ENCODE peak calls at places on chromosomes 3 and 15, in seven cellular contexts. X is naive thymus-derived CD8-positive, alpha-beta T cell; W is putamen; Y is SK-MEL-5; M is activated T-helper 9 cell treated with anti-CD3 and anti-CD28 coated beads, Interleukin-2, amount 50 U/mL, for 16 hours; F is fibroblast of mammary gland; J is HFFc6. U is an unnamed sample.

GRCh38 chr15:89335289-89336041 is 841 bp upstream of the POLG start:
- DNase-seq in X (no peak), W (no peak), Y (no peak), M (no peak), F (no peak), J (no peak), U (no peak)

GRCh38 chr3:14814473-14814872 is 4.3 kb upstream of the FGD5 start:
- DNase-seq in X (no peak), W (no peak), Y (no peak), M (no peak), F (no peak), J (no peak), U (no peak)

GRCh38 chr3:69806735-69807438 is 67.6 kb downstream of the MITF start:
- DNase-seq in X (no peak), W (no peak), Y (no peak), M (no peak), F (peak; percentile 69), J (peak; percentile 92), U (peak; percentile 35)

GRCh38 chr3:45660567-45660901 is 28.7 kb upstream of the SACM1L start:
- DNase-seq in X (no peak), W (no peak), Y (no peak), M (no peak), F (no peak), J (no peak), U (no peak)

GRCh38 chr3:31885235-31885634 is 95.8 kb downstream of the OSBPL10 start:
- DNase-seq in X (no peak), W (no peak), Y (no peak), M (no peak), F (no peak), J (no peak), U (no peak)

GRCh38 chr3:168678730-168679129 is 583.0 kb upstream of the GOLIM4 start:
- DNase-seq in X (no peak), W (no peak), Y (no peak), M (no peak), F (peak; percentile 2), J (no peak), U (no peak)

GRCh38 chr15:76057332-76058000 is 2.3 kb upstream of the TMEM266 start:
- DNase-seq in X (peak; percentile 52), W (peak; percentile 16), Y (peak; percentile 62), M (no peak), F (peak; percentile 50), J (peak; percentile 2), U (peak; percentile 34)

GRCh38 chr15:29398907-29399306 is 129.3 kb upstream of the NSMCE3 start:
- DNase-seq in X (no peak), W (no peak), Y (no peak), M (no peak), F (no peak), J (no peak), U (no peak)

GRCh38 chr3:46312996-46313395 is 40.9 kb upstream of the CCR2 start:
- DNase-seq in X (no peak), W (peak; percentile 42), Y (no peak), M (no peak), F (peak; percentile 45), J (no peak), U (peak; percentile 38)

GRCh38 chr15:68818671-68819450 is 1.8 kb downstream of the ANP32A start:
- DNase-seq in X (peak; percentile 28), W (peak; percentile 70), Y (peak; percentile 72), M (peak; percentile 16), F (peak; percentile 37), J (no peak), U (peak; percentile 46)

GRCh38 chr3:172129868-172130751 is 90.7 kb downstream of the FNDC3B start:
- DNase-seq in X (no peak), W (no peak), Y (peak; percentile 95), M (peak; percentile 57), F (peak; percentile 100), J (peak; percentile 99), U (peak; percentile 99)

GRCh38 chr15:85614059-85614458 is 180.7 kb downstream of the KLHL25 start:
- DNase-seq in X (no peak), W (no peak), Y (no peak), M (no peak), F (no peak), J (no peak), U (no peak)

GRCh38 chr15:64045774-64046346 is 425 bp downstream of the DAPK2 start:
- DNase-seq in X (no peak), W (no peak), Y (no peak), M (peak; percentile 13), F (no peak), J (no peak), U (no peak)

GRCh38 chr3:44772099-44772442 is 10.5 kb downstream of the KIF15 start:
- DNase-seq in X (no peak), W (no peak), Y (no peak), M (no peak), F (no peak), J (no peak), U (no peak)

GRCh38 chr3:56790016-56790950 is 11.5 kb downstream of the ARHGEF3 start:
- DNase-seq in X (peak; percentile 64), W (no peak), Y (no peak), M (no peak), F (no peak), J (no peak), U (no peak)

GRCh38 chr3:33131328-33132018 is 17.7 kb downstream of the CRTAP start:
- DNase-seq in X (peak; percentile 33), W (peak; percentile 61), Y (peak; percentile 74), M (no peak), F (peak; percentile 72), J (peak; percentile 53), U (peak; percentile 80)

GRCh38 chr3:140251678-140252077 is 316.7 kb downstream of the CLSTN2 start:
- DNase-seq in X (no peak), W (no peak), Y (no peak), M (no peak), F (no peak), J (no peak), U (no peak)